ENCODE peak calls at places on chromosomes 6 and 20, in five cellular contexts. J is PC-3, P is PC-9, E is H1, C is fibroblast of lung. N is an unnamed sample.
A peak's percentile ranks its signal among the peaks of the same experiment; 100 is the strongest.

GRCh38 chr6:132919476-132919875 is 105.1 kb downstream of the RPS12 start:
- DNase-seq in E (no peak), C (peak; percentile 99), J (peak; percentile 70), P (peak; percentile 82), N (no peak)

GRCh38 chr6:154757352-154758095 is 24.3 kb downstream of the SCAF8 start:
- DNase-seq in J (no peak), P (no peak), E (no peak), C (no peak), N (no peak)

GRCh38 chr20:25195962-25196700 is 619 bp downstream of the ENTPD6 start:
- DNase-seq in P (peak; percentile 68), C (no peak), E (peak; percentile 74), J (peak; percentile 85), N (no peak)

GRCh38 chr20:36744764-36745191 is 1.1 kb downstream of the NDRG3 start:
- DNase-seq in E (no peak), J (peak; percentile 68), P (peak; percentile 56), C (no peak), N (no peak)

GRCh38 chr20:48708630-48709029 is 119.2 kb downstream of the PREX1 start:
- DNase-seq in P (no peak), E (no peak), J (no peak), C (no peak), N (no peak)

GRCh38 chr6:7998103-7998725 is 66.0 kb downstream of the BLOC1S5 start:
- DNase-seq in P (no peak), C (peak; percentile 84), J (peak; percentile 47), E (no peak), N (no peak)

GRCh38 chr6:142822383-142822782 is 122.6 kb downstream of the HIVEP2 start:
- DNase-seq in J (no peak), C (no peak), E (no peak), P (no peak), N (no peak)

GRCh38 chr20:59123011-59123676 is 40.5 kb upstream of the ZNF831 start:
- DNase-seq in C (no peak), P (no peak), E (no peak), J (no peak), N (no peak)

GRCh38 chr6:158758941-158759479 is 60.2 kb downstream of the EZR start:
- DNase-seq in E (no peak), P (no peak), J (no peak), C (no peak), N (no peak)

GRCh38 chr20:57374343-57374930 is 16.8 kb upstream of the RBM38 start:
- DNase-seq in P (no peak), E (no peak), J (no peak), C (no peak), N (no peak)

GRCh38 chr6:33417127-33417902 is 592 bp downstream of the CUTA start:
- DNase-seq in P (peak; percentile 55), E (no peak), C (peak; percentile 72), J (peak; percentile 66), N (no peak)

GRCh38 chr6:74410630-74411029 is 714.6 kb downstream of the CD109 start:
- DNase-seq in P (no peak), E (no peak), C (peak; percentile 3), J (no peak), N (no peak)

GRCh38 chr6:157242791-157243190 is 80.5 kb downstream of the TMEM242 start:
- DNase-seq in P (no peak), J (no peak), E (no peak), C (no peak), N (no peak)

GRCh38 chr6:145015739-145016558 is 719.4 kb downstream of the EPM2A start:
- DNase-seq in J (peak; percentile 88), P (peak; percentile 74), C (peak; percentile 91), E (no peak), N (peak; percentile 52)

GRCh38 chr6:122033564-122034181 is 365.8 kb upstream of the HSF2 start:
- DNase-seq in E (no peak), P (peak; percentile 76), C (peak; percentile 74), J (peak; percentile 60), N (peak; percentile 40)

GRCh38 chr6:5302220-5302946 is 41.1 kb downstream of the FARS2 start:
- DNase-seq in C (no peak), P (no peak), J (no peak), E (no peak), N (no peak)
- H4K20me1 ChIP-seq in C (no peaks in the 10 kb centered on the region), P (no peaks in the 10 kb centered on the region), J (no peaks in the 10 kb centered on the region), E (no peaks in the 10 kb centered on the region), N (no peaks in the 10 kb centered on the region)

GRCh38 chr20:61321481-61321880 is 69.4 kb downstream of the CDH4 start:
- DNase-seq in E (no peak), P (no peak), C (no peak), J (no peak), N (no peak)

GRCh38 chr20:61320617-61321200 is 68.6 kb downstream of the CDH4 start:
- DNase-seq in P (no peak), J (no peak), C (no peak), E (no peak), N (no peak)

GRCh38 chr20:61324906-61325305 is 72.8 kb downstream of the CDH4 start:
- DNase-seq in C (no peak), J (no peak), E (no peak), P (no peak), N (no peak)

GRCh38 chr20:61325718-61326117 is 73.7 kb downstream of the CDH4 start:
- DNase-seq in E (no peak), J (no peak), C (no peak), P (no peak), N (no peak)

DNA sequence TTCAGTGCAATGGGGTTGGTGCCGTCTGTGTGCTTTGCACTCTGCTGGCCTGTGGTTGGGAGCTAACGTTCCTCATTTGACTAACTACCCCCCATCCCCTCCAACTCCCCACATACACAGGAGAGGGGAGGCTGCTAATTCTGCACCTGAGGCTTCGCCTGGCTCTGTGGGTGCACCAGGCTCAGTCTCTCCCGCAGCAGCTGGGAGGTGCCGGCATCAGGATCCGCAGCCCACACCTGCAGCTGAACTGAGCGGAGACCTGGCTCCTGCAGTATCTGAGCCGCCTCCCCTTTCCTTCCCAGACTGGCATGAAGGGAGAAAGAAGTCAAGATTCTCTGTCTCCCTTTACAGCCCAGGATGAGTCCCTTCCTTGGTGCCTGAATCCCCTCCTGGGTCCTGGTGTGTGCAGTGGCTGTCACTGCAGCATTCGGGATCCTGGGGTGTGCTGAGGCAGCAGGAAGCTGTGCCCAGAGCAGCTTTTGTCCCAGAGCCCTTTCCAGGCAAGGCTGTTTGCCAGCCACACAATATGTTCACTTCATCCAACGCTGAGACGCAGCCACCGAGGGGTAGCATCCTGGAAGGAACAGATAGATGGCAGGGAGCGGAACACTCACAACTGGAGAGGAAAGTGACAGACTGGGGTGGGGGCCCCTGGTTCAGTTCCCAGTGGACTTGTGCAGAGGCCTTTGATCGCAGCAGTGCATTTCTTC is 70.2 kb downstream of the CDH4 start:
- DNase-seq in C (no peak), P (no peak), J (no peak), E (no peak), N (no peak)
- H3K4me3 ChIP-seq in C (no peak overlapping the region), P (no peak overlapping the region), J (no peak overlapping the region), E (no peak overlapping the region), N (no peak overlapping the region)

GRCh38 chr20:47606414-47607207 is 104.9 kb downstream of the NCOA3 start:
- DNase-seq in E (no peak), J (no peak), P (no peak), C (no peak), N (no peak)

GRCh38 chr20:47610247-47610944 is 108.7 kb downstream of the NCOA3 start:
- DNase-seq in P (peak; percentile 69), C (peak; percentile 79), E (no peak), J (peak; percentile 81), N (peak; percentile 7)

GRCh38 chr20:47603260-47603659 is 101.6 kb downstream of the NCOA3 start:
- DNase-seq in E (no peak), P (no peak), J (no peak), C (no peak), N (no peak)

GRCh38 chr20:47607208-47607613 is 105.5 kb downstream of the NCOA3 start:
- DNase-seq in E (no peak), P (no peak), C (peak; percentile 72), J (peak; percentile 46), N (no peak)

GRCh38 chr20:47605673-47606413 is 104.2 kb downstream of the NCOA3 start:
- DNase-seq in P (no peak), C (no peak), J (no peak), E (no peak), N (no peak)
- H4K20me1 ChIP-seq in P (peaks cover 2% of the 10 kb centered on the region), C (no peaks in the 10 kb centered on the region), J (no peaks in the 10 kb centered on the region), E (no peaks in the 10 kb centered on the region), N (no peaks in the 10 kb centered on the region)

GRCh38 chr6:131631625-131632284 is 3.7 kb upstream of the MED23 start:
- DNase-seq in E (no peak), P (peak; percentile 68), J (peak; percentile 62), C (no peak), N (no peak)

GRCh38 chr6:131627724-131628682 is at the start of gene MED23:
- DNase-seq in J (peak; percentile 90), P (peak; percentile 92), C (peak; percentile 94), E (peak; percentile 100), N (peak; percentile 56)

GRCh38 chr6:131629656-131630055 is 1.6 kb upstream of the MED23 start:
- DNase-seq in P (no peak), E (no peak), J (peak; percentile 73), C (no peak), N (no peak)

GRCh38 chr6:131628726-131629125 is 684 bp upstream of the MED23 start:
- DNase-seq in P (no peak), C (no peak), E (no peak), J (no peak), N (no peak)
- H3K4me3 ChIP-seq in P (peak overlapping the region; percentile 73), C (no peak overlapping the region), E (no peak overlapping the region), J (peak overlapping the region; percentile 48), N (peak overlapping the region; percentile 55)

GRCh38 chr20:2516399-2516798 is 7.7 kb upstream of the ZNF343 start:
- DNase-seq in P (peak; percentile 25), E (no peak), C (no peak), J (no peak), N (no peak)
- H4K20me1 ChIP-seq in P (no peaks in the 10 kb centered on the region), E (no peaks in the 10 kb centered on the region), C (no peaks in the 10 kb centered on the region), J (no peaks in the 10 kb centered on the region), N (no peaks in the 10 kb centered on the region)

DNA sequence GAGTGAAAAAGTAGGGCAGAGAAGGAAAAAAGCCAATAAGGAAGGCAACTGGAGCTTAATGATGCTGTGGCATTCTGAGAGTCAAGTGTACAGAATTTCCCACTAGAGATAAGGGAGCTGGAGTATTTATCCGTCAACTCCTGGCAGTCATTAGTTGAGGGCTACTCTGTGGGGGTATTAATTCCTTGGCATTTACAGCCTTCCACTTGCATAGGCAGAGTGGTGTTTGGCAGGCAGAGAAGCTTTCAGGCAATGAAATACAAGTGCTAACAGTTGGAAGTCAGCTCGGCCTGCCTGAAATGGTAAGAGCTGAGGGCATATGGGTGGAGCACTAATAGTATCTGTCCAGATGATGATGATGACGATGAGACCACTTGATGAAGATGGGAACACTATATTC is 207.3 kb upstream of the FLRT3 start:
- DNase-seq in J (no peak), E (no peak), P (no peak), C (no peak), N (no peak)
- H3K4me3 ChIP-seq in J (no peak overlapping the region), E (no peak overlapping the region), P (no peak overlapping the region), C (no peak overlapping the region), N (no peak overlapping the region)

GRCh38 chr6:11214438-11214837 is 18.0 kb downstream of the NEDD9 start:
- DNase-seq in C (no peak), P (no peak), J (no peak), E (no peak), N (no peak)
- H4K20me1 ChIP-seq in C (no peaks in the 10 kb centered on the region), P (no peaks in the 10 kb centered on the region), J (no peaks in the 10 kb centered on the region), E (no peaks in the 10 kb centered on the region), N (no peaks in the 10 kb centered on the region)

DNA sequence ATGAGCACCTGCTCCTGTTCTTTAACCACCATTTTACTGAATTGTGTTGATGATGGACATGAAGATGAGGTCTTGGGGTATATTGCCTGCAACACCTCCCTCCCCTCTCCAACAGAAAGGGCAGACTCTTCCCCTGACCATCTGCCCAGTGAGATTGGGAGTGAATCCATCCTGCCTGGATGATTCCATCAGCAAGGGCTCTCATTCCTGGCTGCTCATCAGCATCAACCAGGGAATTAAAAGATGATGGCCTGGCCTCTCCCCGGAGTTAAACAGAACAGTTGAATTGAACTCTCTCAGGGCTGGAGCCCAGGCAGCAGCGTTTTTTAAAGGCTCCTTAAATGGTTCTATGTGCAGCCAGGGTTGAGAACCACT is 14.5 kb upstream of the MRPS18A start:
- DNase-seq in E (no peak), C (no peak), P (no peak), J (no peak), N (no peak)
- H3K4me3 ChIP-seq in E (peak overlapping the region; percentile 18), C (no peak overlapping the region), P (peak overlapping the region; percentile 40), J (no peak overlapping the region), N (peak overlapping the region; percentile 31)

N was measured in keratinocyte.